ENCODE peak calls at places on chromosomes 11 and 22, in eight cellular contexts. H is body of pancreas, J is SJCRH30, Y is suprapubic skin, B is adrenal gland, F is keratinocyte, R is GM23248, Z is right lobe of liver. C is an unnamed sample.

GRCh38 chr11:86183694-86184093 is 60.9 kb upstream of the EED start:
- DNase-seq in J (no peak), F (no peak), Z (no peak), B (no peak), R (peak; percentile 65), Y (no peak), H (no peak), C (no peak)

GRCh38 chr11:83571301-83571700 is 285.1 kb upstream of the CCDC90B start:
- DNase-seq in R (peak; percentile 88), Z (no peak), F (no peak), Y (no peak), H (no peak), J (no peak), B (no peak), C (no peak)

GRCh38 chr11:33377100-33377851 is 120.1 kb downstream of the HIPK3 start:
- DNase-seq in Z (no peak), H (no peak), B (no peak), Y (no peak), R (peak; percentile 49), F (no peak), J (no peak), C (no peak)

GRCh38 chr11:66950113-66950535 is 8.1 kb downstream of the PC start:
- DNase-seq in R (peak; percentile 85), J (peak; percentile 78), F (peak; percentile 72), H (peak; percentile 44), Z (peak; percentile 39), Y (peak; percentile 80), B (peak; percentile 99), C (no peak)

GRCh38 chr11:127451852-127452251 is 451.3 kb upstream of the KIRREL3 start:
- DNase-seq in F (no peak), R (no peak), H (no peak), B (no peak), Y (no peak), J (no peak), Z (no peak), C (no peak)

GRCh38 chr11:14193644-14194043 is 165.3 kb downstream of the RRAS2 start:
- DNase-seq in R (no peak), B (no peak), Y (no peak), J (no peak), F (no peak), H (no peak), Z (no peak), C (no peak)

GRCh38 chr22:31692186-31692886 is 30.3 kb upstream of the PISD start:
- DNase-seq in Y (no peak), Z (no peak), R (peak; percentile 57), H (no peak), J (no peak), B (no peak), F (peak; percentile 41), C (no peak)

GRCh38 chr11:43399983-43400630 is 41.4 kb downstream of the TTC17 start:
- DNase-seq in R (peak; percentile 13), Y (no peak), H (no peak), Z (no peak), B (no peak), F (no peak), J (no peak), C (no peak)

GRCh38 chr22:50306753-50307749 is at the start of gene PLXNB2:
- DNase-seq in J (peak; percentile 84), Z (peak; percentile 84), R (peak; percentile 88), F (no peak), Y (no peak), B (peak; percentile 88), H (peak; percentile 85), C (no peak)

GRCh38 chr11:26753738-26754504 is 32.1 kb upstream of the SLC5A12 start:
- DNase-seq in Z (peak; percentile 18), J (peak; percentile 36), Y (no peak), B (peak; percentile 77), R (peak; percentile 83), H (peak; percentile 63), F (no peak), C (no peak)

GRCh38 chr11:117281159-117281558 is 10.0 kb upstream of the BACE1-AS start:
- DNase-seq in Y (no peak), F (peak; percentile 56), Z (no peak), J (no peak), H (no peak), B (no peak), R (peak; percentile 96), C (no peak)

DNA sequence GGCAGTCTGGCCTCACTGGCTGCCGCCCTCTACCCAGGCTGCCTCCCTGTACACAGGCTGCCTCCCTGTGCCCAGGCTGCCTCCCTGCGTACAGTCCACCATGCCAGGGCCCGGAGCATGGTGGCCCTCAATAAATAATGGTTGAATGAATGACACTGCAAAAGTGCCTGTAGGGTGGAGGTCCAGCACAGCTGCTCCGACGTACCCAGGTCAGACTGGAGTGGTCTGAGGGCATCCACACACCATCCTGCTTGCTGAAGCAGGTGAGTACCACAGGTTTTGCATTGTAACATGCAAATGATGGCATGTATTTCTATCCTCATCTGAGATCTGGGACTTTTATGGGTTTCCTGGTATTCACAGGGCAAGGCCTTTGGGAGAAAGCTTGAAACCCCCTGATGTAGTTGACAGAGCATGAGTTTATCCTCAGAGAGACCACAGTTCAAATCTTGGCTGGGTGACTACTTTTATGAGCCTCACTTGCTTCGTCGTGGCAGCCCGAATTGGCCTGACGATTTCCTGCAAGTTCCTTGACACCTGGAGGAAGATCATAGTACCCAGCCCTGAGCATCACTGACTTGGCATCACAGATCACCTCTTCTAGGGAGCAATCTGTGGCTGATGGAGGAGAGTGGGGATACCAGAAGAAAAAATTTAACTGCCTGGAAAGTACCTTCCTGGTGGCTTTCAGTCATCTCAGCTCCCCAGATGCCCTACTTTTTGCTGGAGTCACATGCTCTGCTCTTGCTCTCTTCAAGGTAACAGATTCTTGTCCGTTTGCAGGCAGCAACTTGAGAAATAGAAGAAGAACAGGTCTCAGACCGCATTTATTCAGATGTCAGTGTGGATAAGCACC is 16.0 kb upstream of the CYB5R3 start:
- DNase-seq in J (no peak), H (no peak), F (no peak), R (no peak), B (no peak), Y (no peak), Z (no peak), C (no peak)
- H3K4me3 ChIP-seq in J (no peak overlapping the region), H (no peak overlapping the region), F (no peak overlapping the region), R (no peak overlapping the region), B (no peak overlapping the region), Y (no peak overlapping the region), Z (no peak overlapping the region), C (no peak overlapping the region)

GRCh38 chr11:99371257-99371656 is 350.5 kb downstream of the CNTN5 start:
- DNase-seq in Y (no peak), F (no peak), R (no peak), H (no peak), J (no peak), B (no peak), Z (no peak), C (no peak)
- H3K9me3 ChIP-seq in Y (no peaks in the 10 kb centered on the region), F (no peaks in the 10 kb centered on the region), R (no peaks in the 10 kb centered on the region), H (no peaks in the 10 kb centered on the region), J (no peaks in the 10 kb centered on the region), B (no peaks in the 10 kb centered on the region), Z (no peaks in the 10 kb centered on the region), C (no peaks in the 10 kb centered on the region)

GRCh38 chr11:73157141-73158010 is 15.3 kb upstream of the FCHSD2 start:
- DNase-seq in F (no peak), J (peak; percentile 49), H (peak; percentile 45), R (peak; percentile 48), Y (no peak), Z (no peak), B (no peak), C (no peak)

GRCh38 chr11:73159297-73159696 is 17.2 kb upstream of the FCHSD2 start:
- DNase-seq in J (no peak), Y (peak; percentile 33), H (no peak), B (no peak), R (no peak), F (no peak), Z (no peak), C (no peak)

GRCh38 chr11:73158356-73159051 is 16.4 kb upstream of the FCHSD2 start:
- DNase-seq in Y (peak; percentile 40), B (no peak), H (no peak), F (no peak), J (no peak), Z (no peak), R (no peak), C (no peak)

GRCh38 chr11:73162196-73162740 is 20.1 kb upstream of the FCHSD2 start:
- DNase-seq in H (no peak), R (no peak), Y (peak; percentile 14), Z (no peak), J (no peak), F (no peak), B (no peak), C (no peak)

DNA sequence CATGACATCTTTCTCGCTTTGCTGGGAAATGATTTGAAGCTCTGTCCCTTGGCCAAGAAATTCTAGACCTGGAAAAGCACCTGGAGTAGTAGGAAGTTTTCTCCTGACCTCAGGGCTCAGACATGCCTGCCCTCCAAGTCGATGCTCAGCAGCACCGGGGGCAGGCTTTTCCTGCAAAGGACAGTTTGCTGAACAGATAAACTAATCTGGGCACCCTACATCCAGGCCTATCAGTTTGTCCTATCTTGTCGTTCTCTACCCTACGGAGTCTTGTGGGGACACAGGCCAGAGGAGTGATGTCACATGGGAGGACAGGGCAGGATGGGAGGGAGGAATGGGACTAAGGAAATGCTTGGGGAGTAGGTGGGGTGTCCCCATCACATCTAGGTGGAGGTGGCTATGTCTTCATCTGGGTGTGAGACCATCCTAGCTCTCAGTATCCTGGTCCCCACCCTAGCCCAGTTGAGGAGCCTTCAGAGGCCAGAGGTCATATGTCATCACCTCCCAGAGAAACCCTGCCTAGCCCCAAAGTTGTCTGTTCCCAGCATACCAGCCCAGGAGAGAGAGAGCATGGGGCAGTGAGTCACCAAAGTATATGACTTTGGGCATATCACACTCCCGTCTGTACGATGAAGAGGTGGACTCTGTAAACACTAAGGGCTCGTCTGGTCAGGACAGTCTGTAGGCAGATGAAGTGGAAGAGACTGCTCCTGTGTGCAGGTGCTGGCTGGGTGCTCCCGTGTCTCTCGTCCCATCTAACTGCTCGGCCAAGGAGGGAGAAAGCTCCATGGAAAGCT is 18.1 kb upstream of the FCHSD2 start:
- DNase-seq in J (no peak), B (no peak), H (no peak), Z (no peak), Y (peak; percentile 41), R (no peak), F (no peak), C (no peak)
- H3K27ac ChIP-seq in J (no peak overlapping the region), B (no peak overlapping the region), H (no peak overlapping the region), Z (no peak overlapping the region), Y (no peak overlapping the region), R (no peak overlapping the region), F (no peak overlapping the region), C (no peak overlapping the region)

GRCh38 chr11:75400110-75400865 is 970 bp downstream of the RPS3 start:
- DNase-seq in Z (no peak), F (no peak), R (peak; percentile 51), H (no peak), B (no peak), J (no peak), Y (no peak), C (no peak)

GRCh38 chr11:75403983-75404658 is 4.8 kb downstream of the RPS3 start:
- DNase-seq in F (no peak), R (no peak), B (no peak), Z (no peak), Y (no peak), H (no peak), J (no peak), C (no peak)

GRCh38 chr11:75399344-75400109 is at the start of gene RPS3:
- DNase-seq in Z (peak; percentile 93), J (peak; percentile 91), R (peak; percentile 98), Y (peak; percentile 95), B (peak; percentile 97), F (no peak), H (peak; percentile 95), C (no peak)

GRCh38 chr11:75403037-75403436 is 3.7 kb downstream of the RPS3 start:
- DNase-seq in Z (no peak), R (peak; percentile 17), Y (no peak), J (no peak), F (no peak), H (no peak), B (no peak), C (no peak)

GRCh38 chr11:75402002-75402773 is 2.9 kb downstream of the RPS3 start:
- DNase-seq in J (no peak), R (no peak), H (no peak), Y (no peak), B (no peak), F (no peak), Z (no peak), C (no peak)
- H3K4me3 ChIP-seq in J (no peak overlapping the region), R (peak overlapping the region; percentile 96), H (no peak overlapping the region), Y (no peak overlapping the region), B (no peak overlapping the region), F (peak overlapping the region; percentile 91), Z (no peak overlapping the region), C (no peak overlapping the region)